ENCODE peak calls at places on chromosomes 16 and 17, in five cellular contexts. L is H1, C is A549, O is transverse colon, Y is esophagus muscularis mucosa. F is an unnamed sample.

GRCh38 chr17:46166692-46167249 is 26.5 kb downstream of the KANSL1 start:
- DNase-seq in L (no peak), C (no peak), O (no peak), Y (no peak), F (no peak)

GRCh38 chr17:42179911-42180410 is 981 bp downstream of the KCNH4 start:
- DNase-seq in L (no peak), C (no peak), O (peak; percentile 34), Y (no peak), F (peak; percentile 71)

GRCh38 chr16:35788381-35788780 is 2329.0 kb downstream of the TP53TG3F start:
- DNase-seq in L (no peak), C (no peak), O (no peak), Y (no peak), F (no peak)

GRCh38 chr17:12730421-12730820 is 58.9 kb upstream of the ARHGAP44 start:
- DNase-seq in L (no peak), C (no peak), O (no peak), Y (peak; percentile 12), F (no peak)

GRCh38 chr16:70267516-70267915 is 15.8 kb upstream of the EXOSC6 start:
- DNase-seq in L (no peak), C (peak; percentile 66), O (peak; percentile 33), Y (no peak), F (no peak)

GRCh38 chr16:72240949-72241348 is 69.0 kb upstream of the PMFBP1 start:
- DNase-seq in L (no peak), C (no peak), O (no peak), Y (no peak), F (no peak)

GRCh38 chr16:51402785-51403184 is 251.7 kb upstream of the SALL1 start:
- DNase-seq in L (no peak), C (no peak), O (no peak), Y (no peak), F (peak; percentile 50)

GRCh38 chr17:49349535-49349934 is 12.5 kb downstream of the ZNF652 start:
- DNase-seq in L (no peak), C (no peak), O (no peak), Y (no peak), F (no peak)

GRCh38 chr16:19118938-19119431 is 5.2 kb downstream of the ITPRIPL2 start:
- DNase-seq in L (no peak), C (peak; percentile 82), O (peak; percentile 34), Y (no peak), F (peak; percentile 58)

GRCh38 chr16:15041260-15042011 is 14.4 kb downstream of the NTAN1 start:
- DNase-seq in L (no peak), C (no peak), O (peak; percentile 78), Y (peak; percentile 94), F (peak; percentile 76)

GRCh38 chr16:24975428-24975889 is 39.7 kb downstream of the ARHGAP17 start:
- DNase-seq in L (no peak), C (no peak), O (no peak), Y (no peak), F (no peak)

GRCh38 chr17:76561799-76562268 is 22.0 kb downstream of the PRCD start:
- DNase-seq in L (no peak), C (no peak), O (no peak), Y (no peak), F (no peak)

GRCh38 chr17:76560877-76561221 is 21.0 kb downstream of the PRCD start:
- DNase-seq in L (no peak), C (no peak), O (no peak), Y (no peak), F (no peak)

GRCh38 chr17:76560036-76560876 is 20.4 kb downstream of the PRCD start:
- DNase-seq in L (no peak), C (no peak), O (no peak), Y (no peak), F (no peak)

GRCh38 chr17:76561332-76561731 is 21.5 kb downstream of the PRCD start:
- DNase-seq in L (no peak), C (no peak), O (no peak), Y (no peak), F (no peak)

DNA sequence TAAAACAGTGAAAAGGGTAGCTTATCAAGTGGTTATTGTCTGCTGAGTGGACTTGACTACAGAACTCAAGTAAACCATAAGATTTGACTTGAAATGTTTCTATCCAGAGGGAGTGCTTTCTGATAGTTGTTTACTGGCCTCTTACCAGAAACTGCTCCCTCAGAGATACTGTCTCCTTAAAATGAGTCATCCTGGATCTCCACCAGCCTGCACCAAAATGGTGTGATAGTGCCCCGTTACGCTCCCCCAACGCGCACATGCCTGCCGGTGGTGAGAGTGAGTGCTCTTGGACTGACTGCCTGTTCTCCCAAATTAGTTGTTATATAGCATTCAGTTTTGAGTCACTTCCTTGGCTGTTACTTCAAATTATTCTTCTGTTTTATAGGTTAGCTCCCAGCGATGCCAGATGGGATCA is 22.9 kb downstream of the PRCD start:
- DNase-seq in L (no peak), C (no peak), O (no peak), Y (no peak), F (peak; percentile 73)
- TF ChIP-seq POLR2A in L (no peak), C (no peak), O (no peak), Y (no peak), F (no peak)

GRCh38 chr17:35764123-35764991 is 3.7 kb downstream of the C17orf50 start:
- DNase-seq in L (peak; percentile 90), C (peak; percentile 98), O (peak; percentile 93), Y (peak; percentile 95), F (peak; percentile 77)
- TF ChIP-seq EP300 in L (peak; percentile 59), C (no peak), O (no peak), Y (no peak), F (no peak)

GRCh38 chr16:3602320-3602653 is 9.1 kb downstream of the SLX4 start:
- DNase-seq in L (no peak), C (no peak), O (no peak), Y (no peak), F (no peak)
- H3K4me1 ChIP-seq in L (no peaks in the 10 kb centered on the region), C (no peaks in the 10 kb centered on the region), O (no peaks in the 10 kb centered on the region), Y (no peaks in the 10 kb centered on the region), F (no peaks in the 10 kb centered on the region)

GRCh38 chr17:66301864-66302741 is at the start of gene PRKCA:
- DNase-seq in L (no peak), C (peak; percentile 73), O (peak; percentile 84), Y (no peak), F (peak; percentile 79)
- TF ChIP-seq POLR2A in L (peak; percentile 54), C (peak; percentile 99), O (no peak), Y (no peak), F (peak; percentile 37)

DNA sequence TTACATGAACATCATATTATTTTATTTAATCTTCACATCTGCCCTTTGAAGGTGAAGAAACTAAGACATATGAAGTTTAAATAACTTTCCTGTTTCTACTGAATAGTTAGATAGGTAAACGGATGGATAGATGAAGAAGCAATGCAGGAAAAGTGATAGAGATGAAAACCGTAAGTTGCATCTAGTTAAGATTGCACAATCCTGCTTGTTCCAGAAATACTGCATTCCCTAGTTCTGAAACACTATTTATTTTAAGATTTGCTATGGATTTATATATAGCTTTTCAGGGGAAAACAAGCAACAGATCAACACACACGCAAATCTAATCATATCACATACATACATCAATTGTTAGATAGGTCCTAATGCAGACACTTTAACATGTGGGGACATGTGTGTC is 512.7 kb upstream of the C16orf82 start:
- DNase-seq in L (no peak), C (no peak), O (no peak), Y (no peak), F (no peak)
- TF ChIP-seq EP300 in L (no peak), C (no peak), O (no peak), Y (no peak), F (no peak)

GRCh38 chr17:81558941-81559806 is 7.0 kb upstream of the FAAP100 start:
- DNase-seq in L (no peak), C (peak; percentile 79), O (no peak), Y (no peak), F (no peak)

GRCh38 chr17:81563861-81564586 is 11.9 kb upstream of the FAAP100 start:
- DNase-seq in L (no peak), C (no peak), O (no peak), Y (no peak), F (no peak)

GRCh38 chr17:81564778-81565177 is 12.6 kb upstream of the FAAP100 start:
- DNase-seq in L (no peak), C (no peak), O (no peak), Y (no peak), F (no peak)

GRCh38 chr17:81558115-81558468 is 5.9 kb upstream of the FAAP100 start:
- DNase-seq in L (no peak), C (no peak), O (no peak), Y (no peak), F (no peak)

GRCh38 chr17:81561494-81561885 is 9.3 kb upstream of the FAAP100 start:
- DNase-seq in L (no peak), C (no peak), O (no peak), Y (no peak), F (no peak)
- H3K4me1 ChIP-seq in L (no peaks in the 10 kb centered on the region), C (peaks cover 88% of the 10 kb centered on the region), O (peaks cover 13% of the 10 kb centered on the region), Y (peaks cover 15% of the 10 kb centered on the region), F (peaks cover 1% of the 10 kb centered on the region)